ENCODE peak calls at places on chromosomes 5 and 9, in nine cellular contexts. O is foreskin fibroblast; E is lower leg skin; M is CD8-positive, alpha-beta memory T cell; P is right cardiac atrium; G is thoracic aorta; Y is colonic mucosa; R is upper lobe of right lung; S is gastrocnemius medialis. X is an unnamed sample.

GRCh38 chr5:76252437-76252836 is 150.6 kb upstream of the IQGAP2 start:
- DNase-seq in M (no peak), P (no peak), E (no peak), R (no peak), O (no peak), S (no peak), Y (no peak), G (no peak), X (no peak)

GRCh38 chr9:133768859-133769510 is 30.8 kb upstream of the SARDH start:
- DNase-seq in S (no peak), Y (no peak), M (no peak), O (no peak), G (no peak), P (peak), E (peak), R (peak), X (no peak)

GRCh38 chr9:1018121-1018520 is 32.0 kb upstream of the DMRT2 start:
- DNase-seq in O (peak), R (no peak), E (no peak), S (peak), G (no peak), Y (peak), P (no peak), M (no peak), X (no peak)

GRCh38 chr9:133835273-133835901 is 97.2 kb upstream of the SARDH start:
- DNase-seq in O (no peak), P (no peak), S (no peak), R (no peak), E (no peak), M (no peak), Y (no peak), G (no peak), X (no peak)

GRCh38 chr9:84485539-84485938 is 145.0 kb upstream of the SLC28A3 start:
- DNase-seq in M (no peak), Y (no peak), R (no peak), P (no peak), O (no peak), G (no peak), S (no peak), E (no peak), X (no peak)

GRCh38 chr5:159412284-159413046 is 82.2 kb upstream of the IL12B start:
- DNase-seq in S (no peak), M (peak), R (no peak), P (no peak), Y (peak), O (no peak), E (peak), G (no peak), X (no peak)

GRCh38 chr5:595285-595684 is 16.9 kb upstream of the CEP72 start:
- DNase-seq in Y (no peak), O (no peak), R (no peak), G (no peak), E (no peak), P (no peak), M (no peak), S (no peak), X (no peak)

GRCh38 chr5:31759925-31760324 is 121.0 kb downstream of the PDZD2 start:
- DNase-seq in Y (no peak), M (no peak), G (no peak), O (no peak), P (no peak), E (no peak), S (no peak), R (no peak), X (no peak)

GRCh38 chr5:64569880-64570279 is 64.1 kb downstream of the RGS7BP start:
- DNase-seq in E (no peak), M (no peak), P (no peak), Y (no peak), O (no peak), R (no peak), G (no peak), S (no peak), X (no peak)

GRCh38 chr5:113278976-113279375 is 155.8 kb downstream of the TSSK1B start:
- DNase-seq in M (no peak), Y (no peak), O (peak), E (no peak), P (no peak), S (no peak), R (no peak), G (no peak), X (peak)

DNA sequence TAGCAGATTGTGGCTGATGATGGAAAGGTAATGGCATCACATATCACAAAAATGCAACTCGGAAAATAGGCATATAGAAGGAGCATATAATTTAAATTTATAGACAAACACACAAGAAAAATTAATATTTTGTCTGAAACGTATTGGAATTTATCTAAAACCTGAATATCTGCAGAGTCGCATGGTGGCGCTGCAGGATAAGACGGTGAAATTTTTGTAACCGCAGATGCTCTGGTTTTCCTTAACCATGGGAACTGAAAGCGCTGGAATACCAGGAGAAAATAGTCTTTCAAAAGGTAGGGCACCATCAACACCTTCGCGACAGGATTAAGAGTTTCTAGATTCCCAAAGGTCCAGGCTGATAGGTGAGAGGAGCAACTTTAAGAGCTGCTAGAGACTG is 11.0 kb downstream of the PCDHB14 start:
- DNase-seq in E (no peak), G (no peak), R (no peak), P (no peak), M (no peak), S (no peak), Y (no peak), O (peak), X (peak)
- H3K4me3 ChIP-seq in E (no peak), G (peak), R (peak), P (peak), M (no peak), S (no peak), Y (no peak), O (peak), X (peak)

GRCh38 chr9:127423591-127423933 is 620 bp upstream of the ZNF79 start:
- DNase-seq in Y (no peak), M (no peak), S (no peak), G (no peak), P (no peak), O (no peak), R (no peak), E (no peak), X (no peak)

GRCh38 chr9:127423934-127424668 is at the start of gene ZNF79:
- DNase-seq in M (peak), Y (peak), G (peak), S (peak), P (peak), R (peak), E (peak), O (peak), X (peak)

GRCh38 chr9:127421057-127421456 is 3.1 kb upstream of the ZNF79 start:
- DNase-seq in G (no peak), Y (no peak), R (no peak), M (no peak), O (no peak), P (no peak), S (no peak), E (no peak), X (no peak)

GRCh38 chr9:127422133-127422782 is 1.9 kb upstream of the ZNF79 start:
- DNase-seq in P (no peak), G (no peak), S (no peak), E (no peak), Y (no peak), O (no peak), M (no peak), R (no peak), X (no peak)

DNA sequence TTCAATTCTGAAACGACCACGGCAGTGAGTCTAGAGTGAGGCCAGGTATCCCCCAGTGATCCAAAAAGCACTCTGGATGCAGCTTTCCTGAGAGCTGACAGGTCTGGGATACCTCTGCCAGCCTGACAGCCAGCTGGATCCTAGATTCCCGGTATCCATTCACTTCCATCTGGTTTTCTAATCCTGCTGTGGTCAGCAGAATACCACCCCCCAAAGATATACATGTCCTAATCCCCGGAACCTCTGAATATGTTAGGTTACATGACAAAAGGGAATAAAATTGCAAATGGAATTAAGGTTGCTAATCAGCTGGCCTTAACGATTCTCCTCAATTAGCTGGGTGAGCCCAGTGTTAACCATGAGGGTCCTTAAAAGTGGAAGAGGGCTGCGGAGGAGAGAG is 1.4 kb upstream of the ZNF79 start:
- DNase-seq in O (no peak), Y (no peak), M (no peak), E (no peak), R (no peak), G (no peak), P (no peak), S (no peak), X (no peak)
- H3K4me3 ChIP-seq in O (peak), Y (peak), M (peak), E (no peak), R (peak), G (peak), P (peak), S (peak), X (no peak)

GRCh38 chr9:6216951-6217350 is 1.3 kb downstream of the IL33 start:
- DNase-seq in S (no peak), E (no peak), R (no peak), G (no peak), O (no peak), M (no peak), P (no peak), Y (no peak), X (no peak)
- H3K4me3 ChIP-seq in S (no peak), E (no peak), R (peak), G (peak), O (no peak), M (no peak), P (peak), Y (no peak), X (no peak)

GRCh38 chr5:134873494-134873893 is 677 bp upstream of the TXNDC15 start:
- DNase-seq in G (no peak), E (no peak), S (no peak), O (peak), P (no peak), R (no peak), Y (no peak), M (no peak), X (no peak)
- H3K4me3 ChIP-seq in G (peak), E (no peak), S (peak), O (no peak), P (peak), R (peak), Y (peak), M (peak), X (no peak)

GRCh38 chr9:129569506-129570449 is 51.1 kb downstream of the C9orf50 start:
- DNase-seq in S (no peak), P (no peak), M (no peak), G (no peak), E (no peak), R (no peak), O (peak), Y (no peak), X (peak)
- H3K4me3 ChIP-seq in S (peak), P (no peak), M (no peak), G (peak), E (no peak), R (no peak), O (no peak), Y (no peak), X (no peak)

GRCh38 chr5:150600951-150601773 is 39.3 kb upstream of the SYNPO start:
- DNase-seq in S (no peak), O (peak), E (no peak), Y (no peak), R (no peak), G (no peak), M (peak), P (no peak), X (no peak)
- H3K4me3 ChIP-seq in S (peak), O (no peak), E (no peak), Y (no peak), R (no peak), G (peak), M (no peak), P (peak), X (no peak)

GRCh38 chr5:124235576-124235975 is 510.9 kb downstream of the ZNF608 start:
- DNase-seq in S (no peak), G (no peak), Y (no peak), E (no peak), R (no peak), M (no peak), P (no peak), O (no peak), X (no peak)

GRCh38 chr5:124232517-124232916 is 513.9 kb downstream of the ZNF608 start:
- DNase-seq in G (no peak), R (no peak), E (no peak), Y (no peak), S (no peak), M (no peak), O (no peak), P (no peak), X (no peak)

GRCh38 chr5:124235031-124235562 is 511.3 kb downstream of the ZNF608 start:
- DNase-seq in O (no peak), R (no peak), M (no peak), S (no peak), P (no peak), E (no peak), G (no peak), Y (no peak), X (no peak)

GRCh38 chr5:124236366-124237231 is 509.8 kb downstream of the ZNF608 start:
- DNase-seq in E (no peak), Y (no peak), G (no peak), O (peak), S (no peak), M (no peak), R (no peak), P (no peak), X (peak)

DNA sequence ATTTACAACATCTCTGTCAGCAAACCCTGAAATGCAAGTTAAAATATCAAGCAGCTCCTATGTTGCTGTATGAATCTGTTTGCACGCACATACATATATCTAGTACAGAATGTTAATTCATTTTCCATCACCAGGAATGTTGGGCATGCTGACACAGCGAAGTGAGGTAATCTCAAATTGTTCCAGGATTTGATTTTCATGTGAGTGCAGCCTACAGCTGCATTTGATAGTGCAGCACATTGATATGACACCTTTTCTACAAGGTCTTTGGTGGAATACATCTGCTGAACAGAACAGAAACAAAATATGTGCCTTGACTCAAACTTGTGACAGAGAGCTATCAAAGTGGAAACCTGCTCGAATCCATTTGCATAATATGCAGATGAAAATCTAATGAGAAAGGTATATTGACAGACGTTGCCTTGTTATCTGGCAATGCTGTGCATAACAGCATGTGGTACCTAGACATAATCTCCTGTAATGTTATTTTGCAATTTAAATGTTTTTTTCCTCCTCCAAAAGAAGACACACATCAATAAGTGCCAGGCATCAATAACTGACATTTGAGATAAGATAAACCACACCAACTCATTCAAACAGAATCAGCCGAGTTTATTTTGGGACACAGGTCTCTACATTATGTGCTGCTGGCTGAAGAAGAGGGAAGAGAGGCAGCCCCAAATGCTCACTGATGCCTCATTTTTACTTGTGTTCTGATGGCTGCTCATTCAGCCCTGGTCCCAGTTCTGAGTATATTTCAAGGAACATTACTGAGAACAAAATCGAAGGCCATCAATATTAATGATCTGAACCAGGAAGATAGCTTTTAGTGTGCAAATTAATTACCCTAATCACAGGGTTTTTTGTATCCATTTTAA is 512.2 kb downstream of the ZNF608 start:
- DNase-seq in E (no peak), G (no peak), S (no peak), Y (no peak), R (no peak), P (no peak), O (peak), M (no peak), X (peak)
- H3K4me3 ChIP-seq in E (no peak), G (no peak), S (no peak), Y (no peak), R (no peak), P (no peak), O (no peak), M (no peak), X (no peak)

DNA sequence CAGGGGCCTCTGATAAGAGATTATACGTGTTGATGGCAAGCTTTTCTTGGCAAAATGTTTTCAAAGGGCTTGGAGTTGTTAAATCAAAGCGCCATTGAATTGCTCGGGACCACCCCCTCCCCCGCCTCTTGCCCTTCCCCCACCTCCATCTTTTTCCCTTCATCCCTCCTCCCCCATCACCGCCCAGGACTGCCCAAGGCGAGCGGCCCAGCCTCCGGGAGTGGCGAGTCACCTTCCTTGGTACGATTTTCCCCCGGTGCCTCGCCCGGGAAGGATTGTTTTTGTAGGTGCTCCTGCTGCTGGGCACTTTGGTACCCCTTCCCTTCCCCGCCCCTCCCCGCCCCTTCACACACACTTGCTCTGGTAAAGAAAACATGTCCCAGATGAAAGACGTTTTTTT is 61.2 kb downstream of the TMEM174 start:
- DNase-seq in E (no peak), M (no peak), O (no peak), G (no peak), Y (no peak), S (no peak), R (no peak), P (no peak), X (no peak)
- H3K4me3 ChIP-seq in E (no peak), M (no peak), O (no peak), G (peak), Y (peak), S (peak), R (peak), P (peak), X (no peak)

DNA sequence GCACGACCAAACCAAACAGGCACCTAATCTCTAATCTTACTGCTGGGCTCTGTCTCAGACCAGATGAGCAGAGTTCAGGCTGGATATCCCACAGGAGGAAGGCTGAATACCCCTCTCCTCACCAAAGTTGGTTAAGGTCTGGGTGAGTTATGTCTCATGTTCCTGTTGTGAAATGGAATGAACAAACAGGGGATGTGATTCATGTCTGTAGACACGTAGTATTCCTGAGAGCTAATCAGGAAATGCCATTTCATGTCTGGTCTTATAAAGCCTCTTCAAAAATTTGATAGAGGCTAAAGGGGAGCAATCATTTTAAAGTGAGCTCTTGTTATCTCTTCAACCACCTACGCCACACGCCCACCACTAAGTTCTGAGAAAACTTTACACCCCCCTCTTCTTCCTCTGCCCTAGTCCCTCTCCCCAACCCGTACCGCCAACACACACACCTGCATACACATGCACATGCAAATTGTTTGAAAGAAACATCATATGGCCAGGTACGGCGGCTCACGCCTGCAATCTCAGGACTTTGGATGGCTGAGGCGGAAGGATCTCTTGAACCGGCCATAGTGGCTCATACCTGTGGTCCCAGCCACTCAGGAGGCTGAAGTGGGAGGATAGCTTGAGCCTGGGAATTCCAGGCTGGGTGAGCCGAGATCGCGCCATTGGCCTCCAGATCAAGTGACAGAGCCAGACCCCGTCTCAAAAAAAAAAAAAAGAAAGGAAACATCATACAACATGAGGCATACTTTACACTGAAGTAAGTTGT is 69.8 kb upstream of the RAI14 start:
- DNase-seq in P (no peak), E (no peak), R (no peak), M (no peak), O (peak), G (no peak), Y (no peak), S (no peak), X (peak)
- H3K4me3 ChIP-seq in P (no peak), E (no peak), R (no peak), M (no peak), O (no peak), G (no peak), Y (no peak), S (no peak), X (no peak)

DNA sequence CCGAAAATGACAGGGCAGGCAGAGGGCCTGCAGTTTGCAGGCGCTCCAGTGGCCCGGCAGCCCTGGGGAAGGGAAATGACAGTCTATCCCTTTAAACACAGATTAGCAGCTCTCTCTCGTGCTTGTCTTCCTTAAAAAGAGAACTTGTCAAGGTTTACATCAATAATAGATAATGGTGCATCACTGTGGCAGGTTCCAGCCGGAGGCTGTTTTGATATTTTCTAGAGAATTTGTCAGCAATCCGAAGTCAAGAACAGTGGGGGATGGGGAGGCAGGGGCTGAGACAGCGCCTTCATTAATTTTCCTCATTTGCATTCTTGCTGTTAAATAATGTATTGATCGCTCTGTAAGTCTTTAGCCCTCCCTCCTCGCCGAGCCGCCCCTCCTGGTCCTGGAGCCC is 45.0 kb upstream of the RAPGEF1 start:
- DNase-seq in Y (no peak), S (no peak), R (no peak), O (no peak), P (no peak), G (no peak), M (no peak), E (no peak), X (no peak)
- H3K4me3 ChIP-seq in Y (no peak), S (no peak), R (no peak), O (no peak), P (no peak), G (no peak), M (no peak), E (no peak), X (no peak)